ENCODE peak calls at places on chromosomes 12 and 14, in ten cellular contexts. I is NCI-H1694 treated with DMSO at 0.1 percent for 48 hours; K is tibial artery; F is MV-4-11; A is endothelial cell; H is SK-N-SH; C is hepatocyte; P is activated CD4-positive, CD25-positive, alpha-beta regulatory T cell; J is adrenal gland; Y is left ventricle myocardium inferior. G is an unnamed sample.

GRCh38 chr12:57864382-57864781 is 17.9 kb upstream of the CTDSP2 start:
- DNase-seq in I (peak), K (no peak), F (no peak), A (no peak), H (peak), C (no peak), P (no peak), J (no peak), Y (no peak), G (no peak)

GRCh38 chr12:95337176-95337575 is 119.6 kb downstream of the VEZT start:
- DNase-seq in I (no peak), K (no peak), F (no peak), A (no peak), H (no peak), C (no peak), P (no peak), J (no peak), Y (no peak), G (no peak)

GRCh38 chr14:106208794-106209193 is 682.4 kb downstream of the TMEM121 start:
- DNase-seq in I (no peak), K (no peak), F (no peak), A (no peak), H (no peak), C (no peak), P (no peak), J (no peak), Y (no peak), G (no peak)

GRCh38 chr12:42766754-42767153 is 177.2 kb upstream of the PRICKLE1 start:
- DNase-seq in I (no peak), K (no peak), F (no peak), A (no peak), H (no peak), C (no peak), P (no peak), J (no peak), Y (no peak), G (no peak)

GRCh38 chr12:75900781-75901254 is 130.8 kb downstream of the PHLDA1 start:
- DNase-seq in I (no peak), K (no peak), F (no peak), A (no peak), H (no peak), C (no peak), P (no peak), J (no peak), Y (no peak), G (no peak)

GRCh38 chr12:59938190-59938962 is 342.5 kb downstream of the SLC16A7 start:
- DNase-seq in I (no peak), K (no peak), F (no peak), A (no peak), H (no peak), C (no peak), P (no peak), J (no peak), Y (no peak), G (no peak)

GRCh38 chr12:31999692-32000091 is 40.5 kb downstream of the RESF1 start:
- DNase-seq in I (no peak), K (no peak), F (no peak), A (no peak), H (no peak), C (no peak), P (no peak), J (no peak), Y (no peak), G (no peak)

GRCh38 chr14:29536886-29537511 is 390.6 kb downstream of the PRKD1 start:
- DNase-seq in I (peak), K (no peak), F (no peak), A (no peak), H (peak), C (no peak), P (no peak), J (no peak), Y (no peak), G (peak)

GRCh38 chr14:61812347-61813100 is 50.3 kb downstream of the SNAPC1 start:
- DNase-seq in I (no peak), K (no peak), F (no peak), A (peak), H (peak), C (peak), P (no peak), J (no peak), Y (no peak), G (no peak)

G was measured in Kasumi-1.